ENCODE peak calls at places on chromosomes 4 and X, in seven cellular contexts. T is colonic mucosa; X is RWPE1; Z is tibial artery; L is CD8-positive, alpha-beta T cell; C is left ventricle myocardium inferior; B is Peyer's patch. P is an unnamed sample.

GRCh38 chrX:53048169-53049126 is at the start of gene GPR173:
- DNase-seq in C (peak), T (peak), B (no peak), L (no peak), Z (peak), X (no peak), P (no peak)

GRCh38 chr4:145937990-145938611 is 522 bp downstream of the ZNF827 start:
- DNase-seq in Z (no peak), T (peak), X (peak), C (no peak), B (peak), L (peak), P (no peak)

GRCh38 chrX:1589356-1590130 is 1.9 kb upstream of the AKAP17A start:
- DNase-seq in Z (no peak), X (no peak), L (peak), B (no peak), C (no peak), T (no peak), P (no peak)

GRCh38 chrX:71177327-71177726 is 32.7 kb downstream of the NLGN3 start:
- DNase-seq in C (no peak), X (no peak), T (no peak), Z (no peak), B (no peak), L (no peak), P (no peak)

GRCh38 chr4:185463541-185463940 is 8.0 kb downstream of the CCDC110 start:
- DNase-seq in L (no peak), Z (no peak), X (no peak), C (no peak), B (no peak), T (no peak), P (no peak)

GRCh38 chrX:19514791-19515614 is at the start of gene MAP3K15:
- DNase-seq in X (no peak), C (peak), L (no peak), Z (no peak), T (peak), B (no peak), P (no peak)

GRCh38 chr4:78720994-78721677 is 55.0 kb upstream of the BMP2K start:
- DNase-seq in B (peak), X (no peak), Z (peak), T (peak), C (peak), L (peak), P (no peak)

GRCh38 chrX:136659174-136659573 is 11.2 kb downstream of the CD40LG start:
- DNase-seq in X (no peak), L (no peak), T (no peak), Z (no peak), B (no peak), C (no peak), P (no peak)

GRCh38 chr4:188147776-188148175 is 8.5 kb downstream of the TRIML1 start:
- DNase-seq in X (no peak), B (no peak), T (no peak), L (no peak), C (no peak), Z (no peak), P (no peak)

GRCh38 chr4:145823743-145824142 is 114.9 kb downstream of the ZNF827 start:
- DNase-seq in X (no peak), B (no peak), L (no peak), Z (no peak), T (no peak), C (no peak), P (no peak)

GRCh38 chr4:14247767-14248166 is 620.2 kb upstream of the BOD1L1 start:
- DNase-seq in L (no peak), X (no peak), B (no peak), C (no peak), T (no peak), Z (no peak), P (no peak)

GRCh38 chr4:66972087-66972486 is 573.2 kb downstream of the CENPC start:
- DNase-seq in T (no peak), C (no peak), L (no peak), B (no peak), Z (no peak), X (no peak), P (no peak)

GRCh38 chr4:11039494-11040142 is 355.1 kb upstream of the CLNK start:
- DNase-seq in Z (no peak), X (no peak), C (no peak), L (no peak), T (no peak), B (no peak), P (no peak)

GRCh38 chr4:4642201-4643025 is 100.6 kb upstream of the STX18 start:
- DNase-seq in Z (no peak), C (no peak), X (no peak), B (no peak), L (no peak), T (no peak), P (no peak)

GRCh38 chr4:2592572-2592971 is 56.1 kb downstream of the FAM193A start:
- DNase-seq in T (no peak), Z (no peak), L (no peak), B (no peak), C (no peak), X (no peak), P (no peak)

GRCh38 chr4:128468485-128468989 is 180.9 kb upstream of the PGRMC2 start:
- DNase-seq in B (peak), Z (peak), X (peak), L (no peak), C (no peak), T (peak), P (peak)

GRCh38 chr4:1870328-1870577 is 940 bp upstream of the NSD2 start:
- DNase-seq in X (peak), T (peak), B (peak), L (peak), Z (peak), C (peak), P (no peak)

GRCh38 chr4:166422475-166422874 is 549.4 kb downstream of the TLL1 start:
- DNase-seq in T (no peak), Z (no peak), B (no peak), C (no peak), X (peak), L (no peak), P (peak)

GRCh38 chr4:20046179-20046578 is 205.5 kb upstream of the SLIT2 start:
- DNase-seq in B (no peak), Z (no peak), X (no peak), L (no peak), T (no peak), C (no peak), P (no peak)

GRCh38 chrX:27085346-27085745 is 377.8 kb downstream of the PPP4R3C start:
- DNase-seq in B (no peak), Z (no peak), L (no peak), C (no peak), X (no peak), T (no peak), P (no peak)

GRCh38 chrX:40880712-40881111 is 145.4 kb upstream of the MED14 start:
- DNase-seq in L (no peak), B (no peak), X (no peak), C (no peak), T (no peak), Z (no peak), P (no peak)

GRCh38 chr4:56099378-56099786 is 150.6 kb downstream of the CEP135 start:
- DNase-seq in L (no peak), B (no peak), C (no peak), Z (no peak), T (no peak), X (no peak), P (no peak)

GRCh38 chrX:40006025-40007017 is 91.4 kb downstream of the BCOR start:
- DNase-seq in B (peak), C (peak), Z (no peak), L (peak), T (peak), X (no peak), P (no peak)

GRCh38 chrX:153650959-153651358 is 4.0 kb downstream of the DUSP9 start:
- DNase-seq in B (no peak), C (no peak), T (no peak), L (peak), X (no peak), Z (no peak), P (no peak)

GRCh38 chrX:40227111-40227510 is 129.4 kb upstream of the BCOR start:
- DNase-seq in X (no peak), B (no peak), T (no peak), Z (no peak), C (no peak), L (no peak), P (no peak)

GRCh38 chr4:13642163-13642562 is 14.6 kb upstream of the BOD1L1 start:
- DNase-seq in Z (no peak), L (no peak), X (no peak), T (no peak), B (no peak), C (no peak), P (no peak)

GRCh38 chrX:49184294-49185061 is 1.7 kb downstream of the PRICKLE3 start:
- DNase-seq in X (peak), Z (peak), T (peak), C (peak), L (no peak), B (peak), P (no peak)

GRCh38 chr4:183783933-183784622 is 121.0 kb upstream of the STOX2 start:
- DNase-seq in Z (peak), X (peak), L (no peak), C (no peak), B (no peak), T (peak), P (no peak)

GRCh38 chr4:101785476-101785875 is 5.1 kb upstream of the BANK1 start:
- DNase-seq in B (no peak), Z (no peak), C (no peak), X (no peak), L (no peak), T (no peak), P (no peak)

GRCh38 chr4:107283587-107284559 is 247.8 kb upstream of the DKK2 start:
- DNase-seq in X (peak), L (no peak), B (no peak), Z (no peak), T (no peak), C (no peak), P (peak)

GRCh38 chr4:122476745-122477144 is 20.2 kb upstream of the IL2 start:
- DNase-seq in Z (no peak), X (no peak), T (no peak), B (no peak), C (no peak), L (no peak), P (no peak)

GRCh38 chr4:33625762-33626161 is 2618.6 kb downstream of the ARAP2 start:
- DNase-seq in Z (no peak), X (no peak), T (no peak), B (no peak), L (no peak), C (no peak), P (no peak)

DNA sequence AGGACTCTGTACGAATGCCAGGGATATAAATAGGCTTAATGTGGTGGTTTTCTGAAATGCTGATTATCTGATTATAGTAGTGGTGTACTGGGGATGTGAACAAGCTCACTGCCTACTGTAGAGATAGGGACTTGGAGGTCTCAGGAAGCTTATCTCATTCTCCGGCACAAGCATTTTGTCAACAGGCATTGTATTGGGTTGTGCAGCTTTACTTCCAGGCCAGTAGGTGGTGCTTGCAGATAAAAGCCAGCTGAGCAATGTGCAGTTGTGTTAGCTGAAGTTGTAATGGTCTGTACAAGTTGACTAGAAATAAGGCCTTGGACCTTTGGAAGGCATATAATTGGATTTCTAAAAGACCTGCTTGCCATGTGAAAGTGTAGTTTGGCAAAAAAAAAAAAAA is 49.5 kb upstream of the TMLHE start:
- DNase-seq in X (no peak), Z (no peak), B (no peak), L (no peak), C (no peak), T (no peak), P (no peak)
- TF ChIP-seq CTCF in X (no peak), Z (no peak), B (no peak), L (no peak), C (no peak), T (peak), P (no peak)

GRCh38 chr4:69025191-69025998 is 70.9 kb upstream of the UGT2B7 start:
- DNase-seq in X (no peak), L (no peak), B (no peak), C (no peak), T (peak), Z (no peak), P (no peak)
- TF ChIP-seq CTCF in X (no peak), L (no peak), B (no peak), C (no peak), T (no peak), Z (no peak), P (no peak)

GRCh38 chrX:43121637-43122036 is 343.7 kb upstream of the PPP1R2C start:
- DNase-seq in B (no peak), L (no peak), Z (no peak), C (no peak), T (no peak), X (no peak), P (no peak)
- TF ChIP-seq CTCF in B (no peak), L (no peak), Z (no peak), C (no peak), T (no peak), X (no peak), P (no peak)

GRCh38 chr4:17324431-17324830 is 187.5 kb downstream of the QDPR start:
- DNase-seq in T (peak), Z (no peak), C (no peak), B (no peak), X (peak), L (peak), P (peak)
- TF ChIP-seq CTCF in T (peak), Z (peak), C (peak), B (peak), X (peak), L (peak), P (peak)

DNA sequence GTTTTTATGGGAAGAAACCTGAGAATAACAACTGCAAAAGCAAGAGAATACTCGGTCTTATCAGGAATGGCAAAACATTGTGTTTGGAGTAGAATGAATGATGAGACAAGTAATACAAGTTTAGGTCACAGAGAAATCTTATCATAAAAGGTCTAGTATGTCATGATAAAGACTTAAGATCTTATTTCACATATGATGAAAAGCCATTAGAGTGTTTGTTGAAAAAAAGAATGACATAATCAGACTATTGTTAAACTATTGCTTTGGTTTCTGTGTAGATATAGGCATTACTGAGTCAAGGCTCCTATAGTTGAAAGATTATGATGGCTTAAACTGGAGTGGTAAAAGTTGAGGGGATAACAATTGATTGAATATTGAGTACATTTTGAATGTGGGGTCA is 603.6 kb downstream of the CCSER1 start:
- DNase-seq in C (no peak), Z (no peak), L (no peak), T (no peak), X (no peak), B (no peak), P (no peak)
- TF ChIP-seq CTCF in C (no peak), Z (no peak), L (no peak), T (no peak), X (no peak), B (no peak), P (no peak)

GRCh38 chr4:155339588-155339987 is 37.2 kb downstream of the MAP9 start:
- DNase-seq in X (no peak), B (no peak), L (no peak), Z (no peak), C (no peak), T (peak), P (no peak)

GRCh38 chr4:155339999-155340398 is 36.8 kb downstream of the MAP9 start:
- DNase-seq in Z (no peak), C (no peak), B (no peak), T (no peak), X (no peak), L (no peak), P (no peak)

GRCh38 chr4:155338196-155338595 is 38.6 kb downstream of the MAP9 start:
- DNase-seq in Z (no peak), L (no peak), T (no peak), C (no peak), X (no peak), B (no peak), P (no peak)

GRCh38 chr4:155336242-155336641 is 40.5 kb downstream of the MAP9 start:
- DNase-seq in L (no peak), B (no peak), Z (no peak), C (no peak), T (no peak), X (no peak), P (no peak)

GRCh38 chr4:155342142-155342541 is 34.6 kb downstream of the MAP9 start:
- DNase-seq in Z (no peak), B (no peak), X (peak), L (no peak), T (no peak), C (no peak), P (no peak)
- TF ChIP-seq CTCF in Z (no peak), B (no peak), X (no peak), L (no peak), T (no peak), C (no peak), P (no peak)

DNA sequence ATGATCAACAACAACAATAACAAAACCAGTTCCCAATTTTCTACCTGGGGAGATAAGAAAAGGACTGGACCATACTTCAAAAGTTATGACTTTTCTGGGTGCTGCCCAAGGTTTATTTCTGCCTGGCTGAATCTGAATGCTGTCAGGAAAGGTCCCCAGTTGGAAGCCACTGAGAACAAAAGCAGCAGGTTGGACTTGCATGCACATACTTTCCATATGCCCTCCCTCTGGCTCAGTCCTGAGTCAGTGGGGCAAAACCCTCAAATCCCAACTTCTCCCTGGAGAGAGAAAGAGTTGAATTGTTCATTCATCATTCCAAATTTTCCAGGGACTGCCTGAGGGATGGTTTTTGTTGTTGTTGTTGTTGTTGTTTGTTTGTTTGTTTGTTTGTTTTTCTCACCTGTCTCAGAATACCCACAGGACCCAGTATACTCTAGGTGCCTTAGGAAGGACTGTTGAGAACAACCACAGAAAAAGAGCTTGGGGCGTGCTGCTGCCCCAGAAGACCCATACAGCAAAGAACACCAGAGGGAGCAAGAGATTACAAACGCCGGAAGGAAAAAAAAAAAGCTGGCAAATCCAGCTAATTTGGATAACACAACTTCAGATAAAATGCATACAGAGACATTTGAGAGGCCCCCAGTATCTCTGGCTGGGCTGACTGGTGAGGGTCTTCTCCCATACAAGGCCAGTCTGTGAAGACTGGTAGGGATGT is 138.9 kb upstream of the INPP4B start:
- DNase-seq in Z (no peak), B (no peak), L (no peak), C (no peak), X (peak), T (peak), P (no peak)
- TF ChIP-seq CTCF in Z (no peak), B (peak), L (no peak), C (peak), X (peak), T (peak), P (no peak)